ENCODE peak calls at places on chromosomes 11 and 22, in eight cellular contexts. One of them, this sample, is unnamed.

GRCh38 chr11:11135820-11136476 is 217.1 kb downstream of the CSNK2A3 start:
- DNase-seq in PC-9: no peak
- DNase-seq in Panc1: no peak
- DNase-seq in Peyer's patch: no peak
- DNase-seq in mucosa of descending colon: no peak
- DNase-seq in adrenal gland: no peak
- DNase-seq in transverse colon: no peak
- DNase-seq in mammary epithelial cell: peak; percentile 4
- DNase-seq in this sample: no peak

GRCh38 chr11:57544566-57544965 is 7.2 kb downstream of the SMTNL1 start:
- DNase-seq in PC-9: no peak
- DNase-seq in adrenal gland: no peak
- DNase-seq in mucosa of descending colon: no peak
- DNase-seq in mammary epithelial cell: no peak
- DNase-seq in Panc1: no peak
- DNase-seq in Peyer's patch: no peak
- DNase-seq in transverse colon: no peak
- DNase-seq in this sample: no peak

GRCh38 chr22:47151490-47151889 is 389.0 kb downstream of the TBC1D22A start:
- DNase-seq in mucosa of descending colon: no peak
- DNase-seq in adrenal gland: no peak
- DNase-seq in Panc1: no peak
- DNase-seq in PC-9: no peak
- DNase-seq in Peyer's patch: no peak
- DNase-seq in mammary epithelial cell: no peak
- DNase-seq in transverse colon: no peak
- DNase-seq in this sample: no peak

GRCh38 chr11:83285131-83285770 is 916 bp downstream of the CCDC90B start:
- DNase-seq in transverse colon: no peak
- DNase-seq in PC-9: no peak
- DNase-seq in adrenal gland: no peak
- DNase-seq in Peyer's patch: no peak
- DNase-seq in mucosa of descending colon: no peak
- DNase-seq in Panc1: no peak
- DNase-seq in mammary epithelial cell: no peak
- DNase-seq in this sample: no peak

GRCh38 chr11:120174866-120175265 is 36.0 kb upstream of the OAF start:
- DNase-seq in Peyer's patch: no peak
- DNase-seq in transverse colon: no peak
- DNase-seq in mammary epithelial cell: no peak
- DNase-seq in Panc1: no peak
- DNase-seq in mucosa of descending colon: no peak
- DNase-seq in adrenal gland: no peak
- DNase-seq in PC-9: no peak
- DNase-seq in this sample: no peak

GRCh38 chr11:57513911-57514537 is 1.5 kb downstream of the SLC43A1 start:
- DNase-seq in Peyer's patch: peak; percentile 66
- DNase-seq in mammary epithelial cell: no peak
- DNase-seq in PC-9: no peak
- DNase-seq in adrenal gland: peak; percentile 45
- DNase-seq in Panc1: no peak
- DNase-seq in transverse colon: peak; percentile 53
- DNase-seq in mucosa of descending colon: peak; percentile 72
- DNase-seq in this sample: peak; percentile 63

GRCh38 chr11:61820174-61820573 is 3.4 kb upstream of the FADS1 start:
- DNase-seq in adrenal gland: no peak
- DNase-seq in transverse colon: no peak
- DNase-seq in PC-9: peak; percentile 49
- DNase-seq in mucosa of descending colon: no peak
- DNase-seq in Peyer's patch: no peak
- DNase-seq in Panc1: no peak
- DNase-seq in mammary epithelial cell: peak; percentile 88
- DNase-seq in this sample: no peak

GRCh38 chr11:132186699-132187098 is 816.3 kb downstream of the NTM start:
- DNase-seq in transverse colon: no peak
- DNase-seq in Panc1: no peak
- DNase-seq in Peyer's patch: no peak
- DNase-seq in mucosa of descending colon: no peak
- DNase-seq in PC-9: no peak
- DNase-seq in mammary epithelial cell: no peak
- DNase-seq in adrenal gland: no peak
- DNase-seq in this sample: no peak

GRCh38 chr11:3157381-3158130 is 7.6 kb downstream of the OSBPL5 start:
- DNase-seq in mammary epithelial cell: no peak
- DNase-seq in transverse colon: no peak
- DNase-seq in mucosa of descending colon: peak; percentile 24
- DNase-seq in adrenal gland: no peak
- DNase-seq in Peyer's patch: no peak
- DNase-seq in Panc1: no peak
- DNase-seq in PC-9: no peak
- DNase-seq in this sample: peak; percentile 49

GRCh38 chr11:26827567-26828037 is 105.7 kb upstream of the SLC5A12 start:
- DNase-seq in PC-9: no peak
- DNase-seq in transverse colon: no peak
- DNase-seq in Panc1: no peak
- DNase-seq in mammary epithelial cell: peak; percentile 7
- DNase-seq in Peyer's patch: no peak
- DNase-seq in adrenal gland: no peak
- DNase-seq in mucosa of descending colon: no peak
- DNase-seq in this sample: no peak

GRCh38 chr22:41229730-41230398 is 10.9 kb downstream of the CHADL start:
- DNase-seq in PC-9: no peak
- DNase-seq in Peyer's patch: no peak
- DNase-seq in transverse colon: no peak
- DNase-seq in mammary epithelial cell: no peak
- DNase-seq in mucosa of descending colon: no peak
- DNase-seq in Panc1: no peak
- DNase-seq in adrenal gland: no peak
- DNase-seq in this sample: no peak

GRCh38 chr11:115377882-115378296 is 126.3 kb downstream of the CADM1 start:
- DNase-seq in Peyer's patch: no peak
- DNase-seq in Panc1: peak; percentile 5
- DNase-seq in adrenal gland: no peak
- DNase-seq in mucosa of descending colon: no peak
- DNase-seq in transverse colon: no peak
- DNase-seq in mammary epithelial cell: peak; percentile 69
- DNase-seq in PC-9: no peak
- DNase-seq in this sample: no peak

GRCh38 chr11:115385211-115385610 is 119.0 kb downstream of the CADM1 start:
- DNase-seq in mucosa of descending colon: no peak
- DNase-seq in adrenal gland: no peak
- DNase-seq in Panc1: no peak
- DNase-seq in PC-9: no peak
- DNase-seq in transverse colon: no peak
- DNase-seq in Peyer's patch: no peak
- DNase-seq in mammary epithelial cell: no peak
- DNase-seq in this sample: no peak

GRCh38 chr11:115384236-115384635 is 120.0 kb downstream of the CADM1 start:
- DNase-seq in Panc1: no peak
- DNase-seq in mammary epithelial cell: no peak
- DNase-seq in adrenal gland: no peak
- DNase-seq in PC-9: no peak
- DNase-seq in mucosa of descending colon: no peak
- DNase-seq in Peyer's patch: no peak
- DNase-seq in transverse colon: no peak
- DNase-seq in this sample: no peak

GRCh38 chr11:115383431-115383830 is 120.8 kb downstream of the CADM1 start:
- DNase-seq in transverse colon: no peak
- DNase-seq in PC-9: no peak
- DNase-seq in adrenal gland: no peak
- DNase-seq in Panc1: no peak
- DNase-seq in mammary epithelial cell: no peak
- DNase-seq in mucosa of descending colon: no peak
- DNase-seq in Peyer's patch: no peak
- DNase-seq in this sample: no peak

DNA sequence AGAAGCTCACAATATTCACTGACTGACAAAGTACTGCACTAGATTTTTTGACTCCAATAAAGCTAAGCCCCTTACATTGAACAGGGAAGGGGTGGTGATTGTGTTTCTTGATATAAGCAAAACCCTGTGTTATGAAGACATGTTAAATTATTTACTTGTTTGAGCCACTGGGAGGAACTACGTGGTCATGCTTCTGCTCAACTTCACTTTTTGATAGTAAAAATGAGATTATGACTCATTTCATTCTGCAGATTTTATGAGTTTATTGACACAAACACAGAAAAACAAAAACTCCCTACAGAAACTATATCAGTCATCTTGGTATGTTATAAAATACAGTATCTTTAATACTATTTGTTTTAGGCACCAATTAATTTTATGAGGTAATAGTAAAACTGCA is 124.7 kb downstream of the CADM1 start:
- DNase-seq in PC-9: no peak
- DNase-seq in mammary epithelial cell: no peak
- DNase-seq in Panc1: no peak
- DNase-seq in adrenal gland: no peak
- DNase-seq in transverse colon: no peak
- DNase-seq in Peyer's patch: no peak
- DNase-seq in mucosa of descending colon: no peak
- DNase-seq in this sample: no peak
- TF ChIP-seq CTCF in PC-9: no peak
- TF ChIP-seq CTCF in mammary epithelial cell: no peak
- TF ChIP-seq CTCF in Panc1: no peak
- TF ChIP-seq CTCF in adrenal gland: no peak
- TF ChIP-seq CTCF in transverse colon: no peak
- TF ChIP-seq CTCF in Peyer's patch: no peak
- TF ChIP-seq CTCF in mucosa of descending colon: no peak
- TF ChIP-seq CTCF in this sample: no peak

DNA sequence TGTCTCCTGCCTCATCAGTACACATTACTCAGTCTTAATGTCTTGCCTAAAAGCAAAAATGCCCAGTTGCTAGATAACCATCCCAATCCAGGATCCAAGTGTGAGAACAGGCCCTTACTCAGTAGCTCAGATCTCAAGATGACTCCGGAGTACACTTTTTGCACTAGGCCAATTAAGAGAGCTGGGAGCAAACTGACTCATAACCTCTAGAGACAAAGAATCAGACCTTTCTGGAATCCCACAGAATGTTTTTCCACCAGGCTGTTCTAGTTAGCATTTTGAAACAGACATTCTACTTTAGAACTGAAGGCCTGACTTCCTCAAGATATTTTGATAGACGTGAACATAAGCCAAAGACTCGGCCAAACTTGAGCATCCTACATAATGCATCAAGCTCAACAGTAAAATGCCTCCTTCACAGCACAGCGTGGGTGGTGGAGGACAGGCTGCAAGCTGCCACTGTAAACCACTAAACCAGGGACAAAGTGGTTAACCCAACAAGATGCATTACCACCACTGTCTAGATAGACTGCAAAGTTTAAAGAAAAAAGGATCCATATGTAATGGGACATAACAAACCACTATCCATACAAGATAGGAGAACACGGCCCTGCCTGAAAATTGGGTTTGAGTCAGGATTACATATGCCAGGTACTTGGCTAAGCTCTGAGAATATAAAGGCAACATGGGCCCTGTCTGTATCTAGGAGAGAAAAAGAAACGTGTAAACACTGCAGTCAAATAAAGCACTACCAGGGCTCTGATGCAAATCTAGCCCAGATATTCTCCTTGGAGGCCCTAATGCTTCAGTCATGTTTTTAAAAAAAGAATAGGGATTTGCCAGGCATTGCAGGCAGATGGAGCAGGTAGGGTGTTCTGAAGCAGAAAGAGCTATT is 48.3 kb downstream of the MYH9 start:
- DNase-seq in mucosa of descending colon: no peak
- DNase-seq in Peyer's patch: no peak
- DNase-seq in Panc1: no peak
- DNase-seq in transverse colon: no peak
- DNase-seq in PC-9: no peak
- DNase-seq in mammary epithelial cell: peak; percentile 73
- DNase-seq in adrenal gland: no peak
- DNase-seq in this sample: no peak
- H3K4me1 ChIP-seq in mucosa of descending colon: peaks cover 35% of the 10 kb centered on the region
- H3K4me1 ChIP-seq in Peyer's patch: peaks cover 2% of the 10 kb centered on the region
- H3K4me1 ChIP-seq in Panc1: peaks cover 96% of the 10 kb centered on the region
- H3K4me1 ChIP-seq in transverse colon: peaks cover 88% of the 10 kb centered on the region
- H3K4me1 ChIP-seq in PC-9: peaks cover 32% of the 10 kb centered on the region
- H3K4me1 ChIP-seq in mammary epithelial cell: peaks cover 78% of the 10 kb centered on the region
- H3K4me1 ChIP-seq in adrenal gland: peaks cover 76% of the 10 kb centered on the region
- H3K4me1 ChIP-seq in this sample: peaks cover 100% of the 10 kb centered on the region

DNA sequence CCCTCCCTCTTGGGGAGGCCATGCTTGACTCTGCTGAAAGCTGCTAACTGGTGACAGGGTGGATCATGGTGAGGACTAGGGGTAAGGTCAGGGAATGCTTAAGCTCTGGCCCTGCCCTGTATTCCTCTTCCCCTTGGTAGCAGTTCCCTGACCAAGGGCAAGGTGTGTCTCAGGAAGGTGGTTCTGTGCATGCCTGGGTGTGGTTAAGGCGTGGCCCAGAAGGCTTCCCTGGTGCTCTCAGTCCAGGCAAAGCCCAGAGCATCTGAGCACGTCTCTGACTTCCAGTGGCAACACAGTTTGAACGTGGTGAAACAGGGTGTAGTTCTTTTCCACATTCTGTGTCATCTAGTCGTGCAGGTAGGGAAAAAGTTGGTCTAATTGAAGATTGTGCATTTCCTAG is 53.1 kb upstream of the HORMAD2 start:
- DNase-seq in mammary epithelial cell: peak; percentile 52
- DNase-seq in PC-9: no peak
- DNase-seq in mucosa of descending colon: peak; percentile 82
- DNase-seq in transverse colon: peak; percentile 85
- DNase-seq in Panc1: no peak
- DNase-seq in adrenal gland: no peak
- DNase-seq in Peyer's patch: peak; percentile 82
- DNase-seq in this sample: peak; percentile 49
- H3K4me3 ChIP-seq in mammary epithelial cell: no peak overlapping the region
- H3K4me3 ChIP-seq in PC-9: no peak overlapping the region
- H3K4me3 ChIP-seq in mucosa of descending colon: no peak overlapping the region
- H3K4me3 ChIP-seq in transverse colon: no peak overlapping the region
- H3K4me3 ChIP-seq in Panc1: no peak overlapping the region
- H3K4me3 ChIP-seq in adrenal gland: no peak overlapping the region
- H3K4me3 ChIP-seq in Peyer's patch: no peak overlapping the region
- H3K4me3 ChIP-seq in this sample: no peak overlapping the region

GRCh38 chr22:23894710-23895598 is 771 bp downstream of the MIF start:
- DNase-seq in mammary epithelial cell: peak; percentile 73
- DNase-seq in Peyer's patch: peak; percentile 89
- DNase-seq in transverse colon: peak; percentile 86
- DNase-seq in adrenal gland: peak; percentile 75
- DNase-seq in mucosa of descending colon: peak; percentile 88
- DNase-seq in Panc1: peak; percentile 28
- DNase-seq in PC-9: peak; percentile 77
- DNase-seq in this sample: peak; percentile 85
- TF ChIP-seq CTCF in mammary epithelial cell: peak; percentile 62
- TF ChIP-seq CTCF in Peyer's patch: peak; percentile 47
- TF ChIP-seq CTCF in transverse colon: peak; percentile 63
- TF ChIP-seq CTCF in adrenal gland: peak; percentile 17
- TF ChIP-seq CTCF in mucosa of descending colon: peak; percentile 23
- TF ChIP-seq CTCF in Panc1: peak; percentile 36
- TF ChIP-seq CTCF in PC-9: peak; percentile 57
- TF ChIP-seq CTCF in this sample: no peak